ENCODE peak calls at places on chromosomes 2 and 18, in seven cellular contexts. M, N, O, Z, V, C and U are unnamed samples.

GRCh38 chr2:219452361-219453317 is 18.0 kb downstream of the SPEG start:
- DNase-seq in M (no peak), N (peak), O (no peak), Z (no peak), V (no peak), C (peak), U (no peak)

GRCh38 chr2:28507806-28508764 is 12.2 kb downstream of the PLB1 start:
- DNase-seq in M (peak), N (peak), O (no peak), Z (no peak), V (no peak), C (peak), U (peak)

GRCh38 chr2:230010501-230010900 is 58.2 kb downstream of the SLC16A14 start:
- DNase-seq in M (no peak), N (no peak), O (no peak), Z (no peak), V (no peak), C (no peak), U (no peak)

GRCh38 chr2:8196311-8196710 is 485.5 kb upstream of the ID2 start:
- DNase-seq in M (no peak), N (no peak), O (no peak), Z (no peak), V (no peak), C (peak), U (no peak)

GRCh38 chr2:38377501-38378258 is 607 bp upstream of the ATL2 start:
- DNase-seq in M (peak), N (peak), O (no peak), Z (no peak), V (no peak), C (peak), U (no peak)

GRCh38 chr2:5070257-5070656 is 621.9 kb upstream of the SOX11 start:
- DNase-seq in M (no peak), N (peak), O (no peak), Z (no peak), V (no peak), C (no peak), U (no peak)

GRCh38 chr2:9844581-9844980 is 1.3 kb downstream of the TAF1B start:
- DNase-seq in M (peak), N (peak), O (no peak), Z (no peak), V (no peak), C (peak), U (no peak)

GRCh38 chr2:46294185-46294836 is 2.9 kb upstream of the EPAS1 start:
- DNase-seq in M (peak), N (peak), O (no peak), Z (no peak), V (peak), C (peak), U (no peak)

GRCh38 chr2:53519925-53520629 is 247.5 kb upstream of the CHAC2 start:
- DNase-seq in M (no peak), N (no peak), O (no peak), Z (no peak), V (peak), C (peak), U (no peak)

GRCh38 chr2:183010112-183010511 is 28.1 kb downstream of the NCKAP1 start:
- DNase-seq in M (no peak), N (peak), O (no peak), Z (no peak), V (no peak), C (peak), U (no peak)

GRCh38 chr2:135664623-135665068 is 77.0 kb upstream of the UBXN4 start:
- DNase-seq in M (peak), N (no peak), O (no peak), Z (no peak), V (no peak), C (no peak), U (no peak)

GRCh38 chr18:11553098-11553940 is 56.1 kb upstream of the SLC35G4 start:
- DNase-seq in M (peak), N (peak), O (no peak), Z (no peak), V (peak), C (peak), U (peak)

GRCh38 chr2:113260930-113261329 is 17.8 kb downstream of the PAX8 start:
- DNase-seq in M (no peak), N (no peak), O (no peak), Z (no peak), V (no peak), C (no peak), U (no peak)

GRCh38 chr18:12470382-12471090 is 62.8 kb downstream of the PRELID3A start:
- DNase-seq in M (no peak), N (no peak), O (no peak), Z (no peak), V (no peak), C (no peak), U (no peak)